ENCODE peak calls at places on chromosome 14, in five cellular contexts. One of them, this sample, is unnamed. For H3K27me3, the result is how much of the 10 kb centered on the place peaks cover.

GRCh38 chr14:39435241-39435640 is 3.0 kb upstream of the FBXO33 start:
- DNase-seq in adrenal gland: no peak
- DNase-seq in neural progenitor cell: no peak
- DNase-seq in A673: no peak
- DNase-seq in stomach: no peak
- DNase-seq in this sample: no peak

GRCh38 chr14:105074601-105075053 is 9.4 kb upstream of the GPR132 start:
- DNase-seq in adrenal gland: peak
- DNase-seq in neural progenitor cell: peak
- DNase-seq in A673: no peak
- DNase-seq in stomach: no peak
- DNase-seq in this sample: no peak

GRCh38 chr14:97074860-97075259 is 277.7 kb downstream of the VRK1 start:
- DNase-seq in adrenal gland: no peak
- DNase-seq in neural progenitor cell: no peak
- DNase-seq in A673: no peak
- DNase-seq in stomach: no peak
- DNase-seq in this sample: no peak

GRCh38 chr14:35384386-35385041 is 20.0 kb downstream of the NFKBIA start:
- DNase-seq in adrenal gland: peak
- DNase-seq in neural progenitor cell: no peak
- DNase-seq in A673: no peak
- DNase-seq in stomach: no peak
- DNase-seq in this sample: peak

GRCh38 chr14:57362356-57362755 is 28.0 kb upstream of the NAA30 start:
- DNase-seq in adrenal gland: no peak
- DNase-seq in neural progenitor cell: no peak
- DNase-seq in A673: no peak
- DNase-seq in stomach: no peak
- DNase-seq in this sample: no peak

GRCh38 chr14:95066427-95066986 is 90.8 kb downstream of the DICER1 start:
- DNase-seq in adrenal gland: no peak
- DNase-seq in neural progenitor cell: no peak
- DNase-seq in A673: no peak
- DNase-seq in stomach: peak
- DNase-seq in this sample: no peak

GRCh38 chr14:75363156-75363555 is 64.7 kb upstream of the JDP2 start:
- DNase-seq in adrenal gland: no peak
- DNase-seq in neural progenitor cell: no peak
- DNase-seq in A673: no peak
- DNase-seq in stomach: no peak
- DNase-seq in this sample: no peak

GRCh38 chr14:30223385-30223785 is 295.7 kb upstream of the PRKD1 start:
- DNase-seq in adrenal gland: peak
- DNase-seq in neural progenitor cell: no peak
- DNase-seq in A673: no peak
- DNase-seq in stomach: peak
- DNase-seq in this sample: peak

GRCh38 chr14:105917933-105918436 is 391.6 kb downstream of the TMEM121 start:
- DNase-seq in adrenal gland: no peak
- DNase-seq in neural progenitor cell: no peak
- DNase-seq in A673: no peak
- DNase-seq in stomach: no peak
- DNase-seq in this sample: no peak

GRCh38 chr14:74579447-74580274 is 32.4 kb downstream of the LTBP2 start:
- DNase-seq in adrenal gland: no peak
- DNase-seq in neural progenitor cell: no peak
- DNase-seq in A673: no peak
- DNase-seq in stomach: no peak
- DNase-seq in this sample: no peak

GRCh38 chr14:28482644-28483043 is 283.9 kb upstream of the FOXG1 start:
- DNase-seq in adrenal gland: no peak
- DNase-seq in neural progenitor cell: no peak
- DNase-seq in A673: no peak
- DNase-seq in stomach: no peak
- DNase-seq in this sample: no peak

GRCh38 chr14:99271288-99271941 is 582 bp downstream of the BCL11B start:
- DNase-seq in adrenal gland: no peak
- DNase-seq in neural progenitor cell: no peak
- DNase-seq in A673: no peak
- DNase-seq in stomach: no peak
- DNase-seq in this sample: no peak

GRCh38 chr14:91873476-91874265 is 6.3 kb upstream of the TC2N start:
- DNase-seq in adrenal gland: no peak
- DNase-seq in neural progenitor cell: no peak
- DNase-seq in A673: no peak
- DNase-seq in stomach: peak
- DNase-seq in this sample: no peak

GRCh38 chr14:74620497-74620921 is 8.5 kb upstream of the LTBP2 start:
- DNase-seq in adrenal gland: no peak
- DNase-seq in neural progenitor cell: no peak
- DNase-seq in A673: no peak
- DNase-seq in stomach: no peak
- DNase-seq in this sample: no peak

GRCh38 chr14:35385042-35385839 is 19.3 kb downstream of the NFKBIA start:
- DNase-seq in adrenal gland: peak
- DNase-seq in neural progenitor cell: peak
- DNase-seq in A673: peak
- DNase-seq in stomach: peak
- DNase-seq in this sample: peak

GRCh38 chr14:30270200-30271161 is 288.5 kb upstream of the G2E3 start:
- DNase-seq in adrenal gland: peak
- DNase-seq in neural progenitor cell: peak
- DNase-seq in A673: peak
- DNase-seq in stomach: peak
- DNase-seq in this sample: peak

GRCh38 chr14:74917200-74917543 is 5.9 kb downstream of the RPS6KL1 start:
- DNase-seq in adrenal gland: no peak
- DNase-seq in neural progenitor cell: no peak
- DNase-seq in A673: no peak
- DNase-seq in stomach: no peak
- DNase-seq in this sample: no peak

GRCh38 chr14:56310643-56311042 is 192.4 kb downstream of the PELI2 start:
- DNase-seq in adrenal gland: peak
- DNase-seq in neural progenitor cell: no peak
- DNase-seq in A673: no peak
- DNase-seq in stomach: no peak
- DNase-seq in this sample: no peak

GRCh38 chr14:77372304-77372841 is 4.5 kb downstream of the TMED8 start:
- DNase-seq in adrenal gland: no peak
- DNase-seq in neural progenitor cell: peak
- DNase-seq in A673: no peak
- DNase-seq in stomach: no peak
- DNase-seq in this sample: no peak

GRCh38 chr14:22200977-22201605 is 387.9 kb downstream of the DAD1 start:
- DNase-seq in adrenal gland: no peak
- DNase-seq in neural progenitor cell: peak
- DNase-seq in A673: peak
- DNase-seq in stomach: no peak
- DNase-seq in this sample: no peak

GRCh38 chr14:61719344-61720301 is 24.3 kb downstream of the HIF1A start:
- DNase-seq in adrenal gland: no peak
- DNase-seq in neural progenitor cell: no peak
- DNase-seq in A673: no peak
- DNase-seq in stomach: no peak
- DNase-seq in this sample: no peak

GRCh38 chr14:22252591-22253178 is 336.3 kb downstream of the DAD1 start:
- DNase-seq in adrenal gland: no peak
- DNase-seq in neural progenitor cell: no peak
- DNase-seq in A673: no peak
- DNase-seq in stomach: no peak
- DNase-seq in this sample: no peak

GRCh38 chr14:90968025-90968424 is 92.4 kb downstream of the RPS6KA5 start:
- DNase-seq in adrenal gland: no peak
- DNase-seq in neural progenitor cell: no peak
- DNase-seq in A673: no peak
- DNase-seq in stomach: no peak
- DNase-seq in this sample: no peak

GRCh38 chr14:63383776-63384367 is 65.1 kb upstream of the GPHB5 start:
- DNase-seq in adrenal gland: no peak
- DNase-seq in neural progenitor cell: no peak
- DNase-seq in A673: no peak
- DNase-seq in stomach: no peak
- DNase-seq in this sample: no peak

GRCh38 chr14:99395904-99396530 is 84.6 kb downstream of the SETD3 start:
- DNase-seq in adrenal gland: no peak
- DNase-seq in neural progenitor cell: no peak
- DNase-seq in A673: no peak
- DNase-seq in stomach: peak
- DNase-seq in this sample: no peak

GRCh38 chr14:78153069-78153351 is 17.2 kb upstream of the NRXN3 start:
- DNase-seq in adrenal gland: no peak
- DNase-seq in neural progenitor cell: no peak
- DNase-seq in A673: peak
- DNase-seq in stomach: no peak
- DNase-seq in this sample: no peak

GRCh38 chr14:35297677-35298076 is 5.5 kb downstream of the PSMA6 start:
- DNase-seq in adrenal gland: no peak
- DNase-seq in neural progenitor cell: no peak
- DNase-seq in A673: no peak
- DNase-seq in stomach: no peak
- DNase-seq in this sample: no peak

GRCh38 chr14:89030921-89031320 is 206.5 kb downstream of the TTC8 start:
- DNase-seq in adrenal gland: no peak
- DNase-seq in neural progenitor cell: no peak
- DNase-seq in A673: no peak
- DNase-seq in stomach: no peak
- DNase-seq in this sample: no peak

GRCh38 chr14:91947196-91948184 is at the start of gene FBLN5:
- DNase-seq in adrenal gland: peak
- DNase-seq in neural progenitor cell: peak
- DNase-seq in A673: peak
- DNase-seq in stomach: peak
- DNase-seq in this sample: peak

GRCh38 chr14:44444454-44444853 is 62.6 kb downstream of the FSCB start:
- DNase-seq in adrenal gland: no peak
- DNase-seq in neural progenitor cell: no peak
- DNase-seq in A673: no peak
- DNase-seq in stomach: no peak
- DNase-seq in this sample: no peak

GRCh38 chr14:79568566-79568965 is 642.7 kb downstream of the DIO2 start:
- DNase-seq in adrenal gland: no peak
- DNase-seq in neural progenitor cell: no peak
- DNase-seq in A673: no peak
- DNase-seq in stomach: no peak
- DNase-seq in this sample: no peak

GRCh38 chr14:105315941-105316562 is 1.5 kb downstream of the PACS2 start:
- DNase-seq in adrenal gland: no peak
- DNase-seq in neural progenitor cell: no peak
- DNase-seq in A673: no peak
- DNase-seq in stomach: no peak
- DNase-seq in this sample: no peak

GRCh38 chr14:77647853-77648252 is 31.4 kb upstream of the SPTLC2 start:
- DNase-seq in adrenal gland: no peak
- DNase-seq in neural progenitor cell: no peak
- DNase-seq in A673: no peak
- DNase-seq in stomach: no peak
- DNase-seq in this sample: no peak

GRCh38 chr14:24372701-24373416 is 4.9 kb downstream of the NFATC4 start:
- DNase-seq in adrenal gland: no peak
- DNase-seq in neural progenitor cell: no peak
- DNase-seq in A673: peak
- DNase-seq in stomach: peak
- DNase-seq in this sample: peak

GRCh38 chr14:23130875-23131274 is 11.8 kb upstream of the CEBPE start:
- DNase-seq in adrenal gland: no peak
- DNase-seq in neural progenitor cell: no peak
- DNase-seq in A673: no peak
- DNase-seq in stomach: no peak
- DNase-seq in this sample: no peak

GRCh38 chr14:48744202-48744601 is 842.0 kb downstream of the RPS29 start:
- DNase-seq in adrenal gland: no peak
- DNase-seq in neural progenitor cell: no peak
- DNase-seq in A673: no peak
- DNase-seq in stomach: no peak
- DNase-seq in this sample: no peak

GRCh38 chr14:52175982-52176502 is 91.5 kb upstream of the PTGDR start:
- DNase-seq in adrenal gland: no peak
- DNase-seq in neural progenitor cell: no peak
- DNase-seq in A673: no peak
- DNase-seq in stomach: no peak
- DNase-seq in this sample: no peak

GRCh38 chr14:31556191-31556590 is 5.0 kb upstream of the NUBPL start:
- DNase-seq in adrenal gland: no peak
- DNase-seq in neural progenitor cell: no peak
- DNase-seq in A673: no peak
- DNase-seq in stomach: no peak
- DNase-seq in this sample: no peak
- H3K27me3 ChIP-seq in adrenal gland: under half
- H3K27me3 ChIP-seq in neural progenitor cell: under half
- H3K27me3 ChIP-seq in A673: under half
- H3K27me3 ChIP-seq in stomach: under half
- H3K27me3 ChIP-seq in this sample: under half

GRCh38 chr14:93953263-93953662 is 23.1 kb downstream of the ASB2 start:
- DNase-seq in adrenal gland: no peak
- DNase-seq in neural progenitor cell: peak
- DNase-seq in A673: no peak
- DNase-seq in stomach: no peak
- DNase-seq in this sample: no peak
- H3K27ac ChIP-seq in adrenal gland: no peak
- H3K27ac ChIP-seq in neural progenitor cell: no peak
- H3K27ac ChIP-seq in A673: no peak
- H3K27ac ChIP-seq in stomach: peak
- H3K27ac ChIP-seq in this sample: no peak

GRCh38 chr14:60506985-60507829 is 1.7 kb upstream of the SIX6 start:
- DNase-seq in adrenal gland: no peak
- DNase-seq in neural progenitor cell: peak
- DNase-seq in A673: no peak
- DNase-seq in stomach: no peak
- DNase-seq in this sample: no peak
- H3K27me3 ChIP-seq in adrenal gland: half or more
- H3K27me3 ChIP-seq in neural progenitor cell: half or more
- H3K27me3 ChIP-seq in A673: half or more
- H3K27me3 ChIP-seq in stomach: half or more
- H3K27me3 ChIP-seq in this sample: half or more

GRCh38 chr14:59215353-59215752 is 26.9 kb downstream of the DAAM1 start:
- DNase-seq in adrenal gland: no peak
- DNase-seq in neural progenitor cell: no peak
- DNase-seq in A673: no peak
- DNase-seq in stomach: peak
- DNase-seq in this sample: peak
- H3K27ac ChIP-seq in adrenal gland: peak
- H3K27ac ChIP-seq in neural progenitor cell: no peak
- H3K27ac ChIP-seq in A673: no peak
- H3K27ac ChIP-seq in stomach: peak
- H3K27ac ChIP-seq in this sample: peak

DNA sequence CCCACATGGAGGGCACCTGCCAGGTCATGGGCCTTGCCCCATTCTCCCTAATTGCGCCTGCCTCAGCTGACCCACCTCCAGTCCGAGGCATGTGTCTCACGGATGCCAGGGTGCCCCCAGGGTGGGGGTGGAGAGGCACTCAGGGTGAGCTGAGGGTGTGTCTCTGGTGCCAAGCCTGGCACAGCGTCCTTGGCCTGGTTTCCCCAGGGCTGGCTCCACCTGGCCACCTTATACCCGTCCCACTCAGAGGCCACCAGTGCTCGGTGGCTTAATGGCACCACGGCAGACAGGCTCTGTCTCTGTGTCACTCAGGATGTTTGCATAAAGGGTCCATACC is 33.6 kb upstream of the TDRD9 start:
- DNase-seq in adrenal gland: no peak
- DNase-seq in neural progenitor cell: no peak
- DNase-seq in A673: no peak
- DNase-seq in stomach: no peak
- DNase-seq in this sample: no peak
- H3K27me3 ChIP-seq in adrenal gland: under half
- H3K27me3 ChIP-seq in neural progenitor cell: under half
- H3K27me3 ChIP-seq in A673: under half
- H3K27me3 ChIP-seq in stomach: under half
- H3K27me3 ChIP-seq in this sample: under half